ENCODE peak calls at places on chromosomes 5 and 9, in four cellular contexts. One of them, this sample, is unnamed.

GRCh38 chr5:42587056-42587723 is 164.0 kb downstream of the GHR start:
- DNase-seq in HL-60: no peak
- DNase-seq in K562: no peak
- DNase-seq in GM12878: no peak
- DNase-seq in this sample: no peak

GRCh38 chr9:113910036-113910639 is 34.0 kb downstream of the ZNF618 start:
- DNase-seq in GM12878: no peak
- DNase-seq in HL-60: no peak
- DNase-seq in K562: no peak
- DNase-seq in this sample: no peak

GRCh38 chr5:109078448-109078847 is 330.8 kb downstream of the FER start:
- DNase-seq in HL-60: no peak
- DNase-seq in GM12878: no peak
- DNase-seq in K562: no peak
- DNase-seq in this sample: no peak

GRCh38 chr9:27088981-27089380 is 20.0 kb upstream of the TEK start:
- DNase-seq in K562: no peak
- DNase-seq in HL-60: no peak
- DNase-seq in GM12878: no peak
- DNase-seq in this sample: no peak

GRCh38 chr5:19903611-19904010 is 84.4 kb downstream of the CDH18 start:
- DNase-seq in K562: no peak
- DNase-seq in HL-60: no peak
- DNase-seq in GM12878: no peak
- DNase-seq in this sample: no peak

GRCh38 chr9:112754578-112754977 is 4.0 kb downstream of the SNX30 start:
- DNase-seq in HL-60: no peak
- DNase-seq in K562: no peak
- DNase-seq in GM12878: no peak
- DNase-seq in this sample: no peak

GRCh38 chr5:179193746-179194145 is 133.6 kb downstream of the ZNF354C start:
- DNase-seq in HL-60: no peak
- DNase-seq in K562: no peak
- DNase-seq in GM12878: no peak
- DNase-seq in this sample: no peak

GRCh38 chr5:14672082-14672481 is 7.6 kb downstream of the OTULIN start:
- DNase-seq in K562: no peak
- DNase-seq in HL-60: no peak
- DNase-seq in GM12878: no peak
- DNase-seq in this sample: no peak

GRCh38 chr5:92560698-92561361 is 1020.2 kb downstream of the NR2F1-AS1 start:
- DNase-seq in GM12878: no peak
- DNase-seq in K562: no peak
- DNase-seq in HL-60: no peak
- DNase-seq in this sample: no peak

GRCh38 chr9:30329441-30329840 is 2055.0 kb upstream of the ACO1 start:
- DNase-seq in GM12878: no peak
- DNase-seq in HL-60: no peak
- DNase-seq in K562: no peak
- DNase-seq in this sample: no peak

GRCh38 chr5:129966071-129966470 is 61.8 kb downstream of the CHSY3 start:
- DNase-seq in K562: no peak
- DNase-seq in HL-60: no peak
- DNase-seq in GM12878: no peak
- DNase-seq in this sample: no peak

GRCh38 chr5:106092455-106092854 is 1578.3 kb downstream of the EFNA5 start:
- DNase-seq in HL-60: no peak
- DNase-seq in K562: no peak
- DNase-seq in GM12878: no peak
- DNase-seq in this sample: no peak

GRCh38 chr5:139413153-139413552 is 9.3 kb upstream of the SPATA24 start:
- DNase-seq in K562: no peak
- DNase-seq in HL-60: no peak
- DNase-seq in GM12878: no peak
- DNase-seq in this sample: no peak

GRCh38 chr5:57889558-57889957 is 406.9 kb upstream of the ACTBL2 start:
- DNase-seq in GM12878: no peak
- DNase-seq in K562: no peak
- DNase-seq in HL-60: no peak
- DNase-seq in this sample: no peak

GRCh38 chr5:116666901-116667300 is 92.3 kb upstream of the SEMA6A start:
- DNase-seq in GM12878: no peak
- DNase-seq in K562: no peak
- DNase-seq in HL-60: no peak
- DNase-seq in this sample: no peak

GRCh38 chr5:60797482-60798153 is 46.5 kb downstream of the ELOVL7 start:
- DNase-seq in GM12878: no peak
- DNase-seq in K562: no peak
- DNase-seq in HL-60: no peak
- DNase-seq in this sample: no peak

GRCh38 chr5:32280656-32281081 is 32.1 kb downstream of the MTMR12 start:
- DNase-seq in K562: no peak
- DNase-seq in HL-60: no peak
- DNase-seq in GM12878: peak
- DNase-seq in this sample: no peak

GRCh38 chr9:110545705-110546104 is 33.8 kb downstream of the SVEP1 start:
- DNase-seq in HL-60: no peak
- DNase-seq in K562: no peak
- DNase-seq in GM12878: no peak
- DNase-seq in this sample: no peak

GRCh38 chr9:128275198-128276007 is at the start of gene GOLGA2:
- DNase-seq in K562: peak
- DNase-seq in GM12878: no peak
- DNase-seq in HL-60: peak
- DNase-seq in this sample: peak

GRCh38 chr5:60636001-60636400 is 64.0 kb downstream of the DEPDC1B start:
- DNase-seq in K562: no peak
- DNase-seq in GM12878: no peak
- DNase-seq in HL-60: no peak
- DNase-seq in this sample: no peak

GRCh38 chr9:76353280-76353679 is 40.9 kb downstream of the RFK start:
- DNase-seq in HL-60: no peak
- DNase-seq in GM12878: no peak
- DNase-seq in K562: no peak
- DNase-seq in this sample: no peak

GRCh38 chr5:10695055-10695649 is 65.9 kb downstream of the DAP start:
- DNase-seq in K562: no peak
- DNase-seq in HL-60: no peak
- DNase-seq in GM12878: no peak
- DNase-seq in this sample: no peak

GRCh38 chr9:89367281-89367680 is 49.0 kb downstream of the SECISBP2 start:
- DNase-seq in HL-60: no peak
- DNase-seq in GM12878: no peak
- DNase-seq in K562: no peak
- DNase-seq in this sample: no peak

GRCh38 chr5:33363537-33363936 is 77.2 kb upstream of the TARS1 start:
- DNase-seq in HL-60: no peak
- DNase-seq in GM12878: no peak
- DNase-seq in K562: no peak
- DNase-seq in this sample: no peak

DNA sequence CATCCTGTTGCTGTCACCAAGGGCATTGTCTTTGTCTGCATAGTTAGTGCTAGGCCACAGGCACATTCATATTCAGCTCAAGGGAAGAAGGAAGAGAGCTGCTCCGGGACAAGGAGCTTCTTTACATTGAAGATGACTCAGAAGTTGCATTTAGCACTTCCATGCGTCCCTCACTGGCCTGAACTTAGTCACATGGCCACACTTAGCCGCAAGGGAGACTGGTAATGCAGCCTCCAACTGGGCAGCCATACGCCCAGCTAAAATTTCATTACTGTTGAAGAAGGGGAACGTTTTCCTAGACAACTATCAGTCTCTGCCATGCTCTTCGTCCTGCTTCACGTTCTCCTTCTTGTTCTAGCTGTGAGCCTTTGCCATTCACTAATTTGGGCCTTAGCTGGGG is 20.0 kb downstream of the ACTL7B start:
- DNase-seq in K562: no peak
- DNase-seq in HL-60: no peak
- DNase-seq in GM12878: no peak
- DNase-seq in this sample: no peak
- TF ChIP-seq SPI1 in K562: no peak
- TF ChIP-seq SPI1 in HL-60: no peak
- TF ChIP-seq SPI1 in GM12878: no peak
- TF ChIP-seq SPI1 in this sample: no peak

GRCh38 chr9:14321517-14322125 is 7.7 kb upstream of the NFIB start:
- DNase-seq in K562: no peak
- DNase-seq in GM12878: no peak
- DNase-seq in HL-60: no peak
- DNase-seq in this sample: no peak

GRCh38 chr9:14323083-14323968 is 9.4 kb upstream of the NFIB start:
- DNase-seq in K562: no peak
- DNase-seq in GM12878: no peak
- DNase-seq in HL-60: no peak
- DNase-seq in this sample: no peak

GRCh38 chr9:14323969-14324366 is 10.0 kb upstream of the NFIB start:
- DNase-seq in K562: no peak
- DNase-seq in GM12878: no peak
- DNase-seq in HL-60: no peak
- DNase-seq in this sample: no peak

GRCh38 chr9:14320272-14321245 is 6.6 kb upstream of the NFIB start:
- DNase-seq in HL-60: no peak
- DNase-seq in K562: no peak
- DNase-seq in GM12878: no peak
- DNase-seq in this sample: no peak

GRCh38 chr9:14322211-14323082 is 8.5 kb upstream of the NFIB start:
- DNase-seq in K562: peak
- DNase-seq in GM12878: no peak
- DNase-seq in HL-60: no peak
- DNase-seq in this sample: peak
- TF ChIP-seq POLR2AphosphoS5 in K562: peak
- TF ChIP-seq POLR2AphosphoS5 in GM12878: no peak
- TF ChIP-seq POLR2AphosphoS5 in HL-60: no peak
- TF ChIP-seq POLR2AphosphoS5 in this sample: no peak

GRCh38 chr9:78213696-78214095 is 22.2 kb upstream of the CEP78 start:
- DNase-seq in GM12878: no peak
- DNase-seq in K562: no peak
- DNase-seq in HL-60: no peak
- DNase-seq in this sample: no peak

GRCh38 chr9:78214492-78214891 is 21.4 kb upstream of the CEP78 start:
- DNase-seq in GM12878: no peak
- DNase-seq in HL-60: no peak
- DNase-seq in K562: no peak
- DNase-seq in this sample: no peak

GRCh38 chr9:78215706-78216105 is 20.2 kb upstream of the CEP78 start:
- DNase-seq in HL-60: no peak
- DNase-seq in K562: no peak
- DNase-seq in GM12878: no peak
- DNase-seq in this sample: no peak

GRCh38 chr9:78221425-78221824 is 14.4 kb upstream of the CEP78 start:
- DNase-seq in HL-60: no peak
- DNase-seq in K562: no peak
- DNase-seq in GM12878: no peak
- DNase-seq in this sample: no peak

DNA sequence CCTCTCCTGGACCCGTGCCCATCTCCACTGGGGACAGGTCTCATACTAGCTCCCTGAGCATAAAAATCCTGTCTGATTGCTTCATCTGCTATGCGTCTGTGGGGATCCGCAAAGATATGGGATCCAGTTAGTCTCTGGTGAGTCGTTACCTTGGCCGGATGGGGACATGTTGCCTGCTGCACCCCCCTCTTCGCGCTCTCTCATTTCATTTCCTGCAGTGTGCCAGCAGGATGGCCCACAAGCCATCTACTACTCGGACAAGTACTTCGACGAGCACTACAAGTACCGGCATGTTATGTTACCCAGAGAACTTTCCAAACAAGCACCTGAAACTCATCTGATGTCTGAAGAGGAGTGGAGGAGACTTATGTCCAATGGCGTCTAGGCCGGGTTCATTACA is 17.0 kb upstream of the CEP78 start:
- DNase-seq in K562: no peak
- DNase-seq in HL-60: no peak
- DNase-seq in GM12878: no peak
- DNase-seq in this sample: no peak
- TF ChIP-seq SPI1 in K562: no peak
- TF ChIP-seq SPI1 in HL-60: no peak
- TF ChIP-seq SPI1 in GM12878: no peak
- TF ChIP-seq SPI1 in this sample: no peak

DNA sequence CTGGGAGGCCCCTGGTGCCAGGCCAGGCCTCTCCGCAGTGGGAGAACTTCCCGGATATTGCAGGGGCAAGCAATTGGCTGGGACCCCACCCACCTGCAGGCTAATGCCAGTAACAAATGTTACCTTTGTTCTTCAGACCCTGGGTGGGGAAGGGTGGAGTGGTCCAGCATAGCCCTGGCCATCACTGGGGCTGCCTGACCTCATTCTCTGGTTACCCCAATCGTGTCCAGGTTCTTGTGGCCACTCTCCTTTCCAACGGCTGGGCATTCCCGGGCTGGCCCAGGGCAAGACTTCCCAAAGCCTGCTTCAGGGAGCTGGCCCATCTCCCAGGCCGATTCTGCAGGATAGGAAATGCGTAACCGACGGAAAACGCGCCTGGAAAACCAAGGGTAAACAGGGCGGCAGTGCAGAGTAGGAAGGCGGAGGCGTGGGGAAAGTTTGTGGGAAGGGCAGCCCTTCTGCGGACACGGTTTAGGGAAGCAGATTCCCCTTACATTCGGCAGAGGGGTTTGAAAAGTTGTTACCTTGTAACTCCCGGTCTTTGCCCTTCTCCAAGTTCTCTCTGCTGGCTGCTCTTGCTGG is 3.6 kb downstream of the NRARP start:
- DNase-seq in HL-60: no peak
- DNase-seq in GM12878: no peak
- DNase-seq in K562: no peak
- DNase-seq in this sample: no peak
- TF ChIP-seq POLR2AphosphoS5 in HL-60: no peak
- TF ChIP-seq POLR2AphosphoS5 in GM12878: no peak
- TF ChIP-seq POLR2AphosphoS5 in K562: no peak
- TF ChIP-seq POLR2AphosphoS5 in this sample: no peak

GRCh38 chr9:126777733-126778132 is 27.1 kb upstream of the ZBTB43 start:
- DNase-seq in HL-60: no peak
- DNase-seq in GM12878: no peak
- DNase-seq in K562: no peak
- DNase-seq in this sample: no peak

GRCh38 chr9:126775926-126776325 is 28.9 kb upstream of the ZBTB43 start:
- DNase-seq in HL-60: no peak
- DNase-seq in K562: no peak
- DNase-seq in GM12878: no peak
- DNase-seq in this sample: no peak

DNA sequence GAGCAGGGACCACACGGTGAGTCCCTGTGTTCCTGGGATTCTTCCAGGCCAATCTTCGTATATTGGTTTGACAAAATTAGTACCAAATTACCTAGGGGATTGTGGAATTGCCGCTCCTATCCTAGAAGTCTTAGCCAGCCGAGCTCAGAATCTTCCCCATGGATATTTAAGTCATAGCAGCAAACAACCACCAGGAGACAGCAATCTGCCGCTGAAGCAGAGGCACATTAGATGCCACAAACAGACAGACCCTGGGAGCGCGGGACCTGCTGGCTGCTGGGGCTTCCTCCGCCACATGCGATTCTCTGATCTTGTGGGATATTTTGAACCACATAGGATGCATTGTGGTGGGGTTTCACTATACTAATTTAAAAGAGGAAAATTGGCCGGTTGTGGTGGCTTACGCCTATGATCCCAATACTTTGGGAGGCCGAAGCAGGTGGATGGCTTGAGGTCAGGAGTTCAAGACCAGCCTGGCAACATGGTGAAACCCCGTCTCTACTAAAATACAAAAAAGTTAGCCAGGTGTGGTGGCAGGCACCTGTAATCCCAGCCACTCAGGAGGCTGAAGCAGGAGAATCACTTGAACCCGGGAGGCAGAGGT is 31.7 kb upstream of the ZBTB43 start:
- DNase-seq in K562: peak
- DNase-seq in GM12878: no peak
- DNase-seq in HL-60: no peak
- DNase-seq in this sample: no peak
- TF ChIP-seq SPI1 in K562: no peak
- TF ChIP-seq SPI1 in GM12878: no peak
- TF ChIP-seq SPI1 in HL-60: no peak
- TF ChIP-seq SPI1 in this sample: no peak

This sample was measured in GM12891.